ENCODE peak calls at places on chromosomes 1 and 21, in six cellular contexts. I is lower lobe of right lung; S is effector memory CD4-positive, alpha-beta T cell; K is mammary epithelial cell; B is CD4-positive, CD25-positive, alpha-beta regulatory T cell; A is stomach. X is an unnamed sample.

GRCh38 chr1:15992582-15993500 is 11.2 kb upstream of the SRARP start:
- DNase-seq in B (no peak), K (no peak), A (no peak), I (no peak), S (no peak), X (no peak)

GRCh38 chr1:111856411-111857135 is 100.9 kb downstream of the DDX20 start:
- DNase-seq in I (no peak), K (no peak), B (no peak), S (no peak), A (no peak), X (peak; percentile 25)

GRCh38 chr1:8941906-8942305 is 3.8 kb upstream of the CA6 start:
- DNase-seq in A (no peak), I (no peak), B (no peak), K (peak; percentile 83), S (no peak), X (peak; percentile 56)

GRCh38 chr1:228404107-228404720 is 2.4 kb downstream of the TRIM11 start:
- DNase-seq in B (no peak), I (no peak), K (no peak), S (no peak), A (no peak), X (no peak)

GRCh38 chr1:161726631-161727342 is 5.4 kb downstream of the FCRLB start:
- DNase-seq in I (peak; percentile 90), B (peak; percentile 64), A (peak; percentile 84), S (peak; percentile 49), K (peak; percentile 80), X (peak; percentile 90)

GRCh38 chr1:18540136-18540765 is 59.5 kb downstream of the KLHDC7A start:
- DNase-seq in K (no peak), B (no peak), S (no peak), A (peak; percentile 2), I (no peak), X (no peak)

GRCh38 chr21:16085436-16085835 is 355.7 kb downstream of the USP25 start:
- DNase-seq in I (no peak), K (no peak), S (no peak), B (no peak), A (no peak), X (no peak)

GRCh38 chr1:171128463-171128862 is 37.8 kb downstream of the FMO3 start:
- DNase-seq in I (no peak), A (no peak), B (no peak), S (no peak), K (no peak), X (no peak)

GRCh38 chr21:35208810-35209517 is 159.9 kb upstream of the RUNX1 start:
- DNase-seq in S (no peak), K (peak; percentile 40), A (no peak), B (no peak), I (no peak), X (no peak)

GRCh38 chr1:187275346-187275745 is 446.6 kb downstream of the PLA2G4A start:
- DNase-seq in I (no peak), K (no peak), S (no peak), A (no peak), B (no peak), X (no peak)

GRCh38 chr1:174448531-174448883 is 743 bp downstream of the GPR52 start:
- DNase-seq in I (no peak), A (no peak), S (no peak), B (no peak), K (no peak), X (no peak)

GRCh38 chr1:192707978-192708547 is 72.1 kb downstream of the RGS13 start:
- DNase-seq in B (no peak), K (no peak), S (no peak), A (no peak), I (no peak), X (no peak)

GRCh38 chr1:110714419-110715107 is 39.8 kb upstream of the KCNA3 start:
- DNase-seq in S (no peak), B (no peak), K (no peak), I (no peak), A (no peak), X (no peak)

GRCh38 chr1:20978413-20978812 is 191.3 kb upstream of the HP1BP3 start:
- DNase-seq in K (no peak), A (no peak), B (no peak), I (no peak), S (no peak), X (peak; percentile 19)

GRCh38 chr1:46302091-46303037 is 1.1 kb downstream of the LRRC41 start:
- DNase-seq in I (peak; percentile 75), B (peak; percentile 51), S (peak; percentile 11), A (peak; percentile 48), K (peak; percentile 31), X (peak; percentile 72)

GRCh38 chr1:92262516-92262915 is 36.3 kb downstream of the GLMN start:
- DNase-seq in I (no peak), S (no peak), A (no peak), K (no peak), B (no peak), X (no peak)

GRCh38 chr1:63643926-63644325 is 50.7 kb downstream of the PGM1 start:
- DNase-seq in B (no peak), S (no peak), K (no peak), A (peak; percentile 72), I (no peak), X (peak; percentile 48)

GRCh38 chr1:46284597-46285564 is 18.5 kb downstream of the LRRC41 start:
- DNase-seq in B (no peak), I (no peak), S (no peak), A (no peak), K (no peak), X (no peak)

GRCh38 chr1:184078564-184079107 is 27.1 kb downstream of the TSEN15 start:
- DNase-seq in I (no peak), A (no peak), B (no peak), S (no peak), K (no peak), X (no peak)

GRCh38 chr1:225447001-225447615 is 19.3 kb upstream of the LBR start:
- DNase-seq in I (no peak), K (no peak), A (no peak), B (no peak), S (no peak), X (no peak)
- H3K4me3 ChIP-seq in I (no peak overlapping the region), K (no peak overlapping the region), A (no peak overlapping the region), B (no peak overlapping the region), S (no peak overlapping the region), X (no peak overlapping the region)

DNA sequence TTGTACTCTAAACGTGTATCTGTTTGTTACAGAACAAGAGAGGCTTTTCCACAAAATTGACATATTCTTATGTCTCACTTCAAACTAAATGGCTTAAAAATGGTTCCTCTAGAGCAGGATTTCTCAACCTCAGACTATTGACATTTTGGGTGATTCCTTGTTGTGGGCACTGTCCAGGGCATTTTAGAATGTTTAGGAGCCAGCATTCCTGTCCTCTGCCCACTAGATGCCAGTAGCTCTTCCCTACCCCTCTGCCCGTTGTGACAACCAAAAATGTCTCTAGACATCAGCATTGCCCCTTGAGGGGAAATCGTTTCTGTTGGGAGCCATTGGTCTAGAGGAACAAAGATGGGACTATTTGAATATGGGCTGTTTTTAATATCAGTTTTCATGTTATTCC is 17.3 kb downstream of the SMAP2 start:
- DNase-seq in I (no peak), K (no peak), B (no peak), A (no peak), S (no peak), X (no peak)
- H3K4me3 ChIP-seq in I (no peak overlapping the region), K (no peak overlapping the region), B (peak overlapping the region; percentile 98), A (no peak overlapping the region), S (no peak overlapping the region), X (no peak overlapping the region)

GRCh38 chr1:10209590-10209904 is 823 bp upstream of the KIF1B start:
- DNase-seq in K (no peak), I (no peak), B (no peak), S (no peak), A (no peak), X (no peak)

GRCh38 chr1:10207810-10208209 is 2.6 kb upstream of the KIF1B start:
- DNase-seq in I (no peak), K (no peak), S (no peak), B (no peak), A (no peak), X (no peak)

GRCh38 chr1:10209905-10210810 is at the start of gene KIF1B:
- DNase-seq in I (peak; percentile 98), B (peak; percentile 96), K (peak; percentile 98), S (peak; percentile 93), A (peak; percentile 99), X (peak; percentile 99)

GRCh38 chr1:10210841-10211804 is 753 bp downstream of the KIF1B start:
- DNase-seq in I (peak; percentile 89), S (no peak), A (peak; percentile 87), B (peak; percentile 11), K (peak; percentile 87), X (peak; percentile 88)

DNA sequence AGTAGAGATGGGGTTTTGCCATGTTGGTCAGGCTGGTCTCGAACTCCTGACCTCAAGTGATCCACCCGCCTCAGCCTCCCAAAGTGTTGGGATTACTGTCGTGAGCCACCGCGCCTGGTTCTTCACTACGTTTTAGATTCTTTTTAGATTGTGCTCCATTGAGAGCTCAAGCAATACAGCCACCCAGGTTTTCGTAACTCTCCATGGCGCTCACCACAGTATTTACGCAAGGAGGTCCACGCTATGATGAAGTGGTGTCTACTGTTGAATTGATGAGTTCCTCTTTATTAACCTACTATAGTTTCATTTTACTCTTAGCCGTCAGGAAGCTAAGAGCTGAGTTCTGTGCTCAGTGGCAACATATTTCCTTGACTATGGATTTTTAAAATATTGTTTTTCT is 1.8 kb upstream of the KIF1B start:
- DNase-seq in A (no peak), I (peak; percentile 59), K (no peak), S (no peak), B (no peak), X (no peak)
- H3K4me3 ChIP-seq in A (no peak overlapping the region), I (no peak overlapping the region), K (no peak overlapping the region), S (no peak overlapping the region), B (no peak overlapping the region), X (no peak overlapping the region)

GRCh38 chr1:165873481-165873880 is 46.1 kb downstream of the UCK2 start:
- DNase-seq in A (no peak), I (no peak), B (no peak), K (no peak), S (no peak), X (no peak)

GRCh38 chr1:165874643-165875042 is 47.2 kb downstream of the UCK2 start:
- DNase-seq in S (no peak), I (no peak), K (no peak), B (no peak), A (no peak), X (no peak)

GRCh38 chr1:165875171-165875570 is 47.8 kb downstream of the UCK2 start:
- DNase-seq in B (no peak), A (peak; percentile 59), I (no peak), K (no peak), S (no peak), X (no peak)

GRCh38 chr1:165869343-165869742 is 41.9 kb downstream of the UCK2 start:
- DNase-seq in I (no peak), S (no peak), B (no peak), A (no peak), K (no peak), X (no peak)

DNA sequence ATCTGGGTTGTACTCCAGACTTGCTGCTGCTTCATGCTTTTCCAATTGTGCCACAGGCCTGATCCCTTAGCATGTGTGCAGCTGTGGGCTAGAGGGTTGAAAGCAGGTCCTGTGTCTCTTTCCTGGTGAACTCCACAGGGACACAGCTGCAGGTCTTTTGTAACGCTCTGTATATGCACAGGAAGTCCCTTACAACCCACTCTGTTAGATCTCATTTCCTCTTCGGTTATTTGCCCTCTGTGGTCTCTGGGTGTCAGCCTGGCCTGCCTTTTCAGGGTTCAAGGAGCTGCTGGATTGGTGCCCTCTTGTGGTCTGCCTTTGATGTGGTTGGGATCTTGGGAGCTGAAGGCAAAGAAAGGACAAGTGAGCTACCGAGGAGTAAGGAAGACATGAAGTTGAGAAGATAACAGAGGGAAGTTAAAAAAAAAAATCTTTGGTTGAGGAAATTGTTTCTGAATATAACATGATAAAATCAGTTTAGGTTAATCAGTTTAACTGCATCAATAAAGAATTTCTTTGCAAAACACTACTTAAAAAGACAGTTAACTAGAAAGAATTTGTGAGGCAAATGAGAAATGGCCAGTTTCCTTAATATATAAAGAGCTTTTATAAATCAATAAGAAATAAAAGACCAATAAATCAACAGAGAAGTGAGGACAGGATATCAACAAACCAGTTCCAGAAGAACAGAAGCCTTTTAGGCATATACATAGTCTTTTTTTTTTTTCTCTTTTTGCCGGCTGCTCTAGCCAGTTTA is 44.1 kb downstream of the UCK2 start:
- DNase-seq in I (peak; percentile 65), B (peak; percentile 56), K (peak; percentile 49), S (peak; percentile 20), A (peak; percentile 63), X (peak; percentile 80)
- H3K4me3 ChIP-seq in I (no peak overlapping the region), B (peak overlapping the region; percentile 65), K (no peak overlapping the region), S (no peak overlapping the region), A (no peak overlapping the region), X (no peak overlapping the region)